ENCODE peak calls at places on chromosomes 1 and 21, in six cellular contexts. One of them, this sample, is unnamed.

GRCh38 chr1:157193702-157194391 is 55.7 kb upstream of the ETV3 start:
- DNase-seq in stimulated activated CD8-positive, alpha-beta memory T cell treated with anti-CD3 and anti-CD28 coated beads, Interleukin-7, amount 100 ng/mL, for 1 hour: no peak
- DNase-seq in NCI-H2081: peak
- DNase-seq in activated CD4-positive, alpha-beta T cell treated with anti-CD3 and anti-CD28 coated beads for 48 hours: peak
- DNase-seq in mesenchymal stem cell: peak
- DNase-seq in tibial nerve: peak
- DNase-seq in this sample: peak

GRCh38 chr1:42935313-42935624 is 23.4 kb downstream of the SLC2A1 start:
- DNase-seq in stimulated activated CD8-positive, alpha-beta memory T cell treated with anti-CD3 and anti-CD28 coated beads, Interleukin-7, amount 100 ng/mL, for 1 hour: no peak
- DNase-seq in NCI-H2081: no peak
- DNase-seq in activated CD4-positive, alpha-beta T cell treated with anti-CD3 and anti-CD28 coated beads for 48 hours: peak
- DNase-seq in mesenchymal stem cell: no peak
- DNase-seq in tibial nerve: no peak
- DNase-seq in this sample: no peak

GRCh38 chr1:56017336-56017735 is 562.0 kb downstream of the PLPP3 start:
- DNase-seq in stimulated activated CD8-positive, alpha-beta memory T cell treated with anti-CD3 and anti-CD28 coated beads, Interleukin-7, amount 100 ng/mL, for 1 hour: no peak
- DNase-seq in NCI-H2081: no peak
- DNase-seq in activated CD4-positive, alpha-beta T cell treated with anti-CD3 and anti-CD28 coated beads for 48 hours: no peak
- DNase-seq in mesenchymal stem cell: no peak
- DNase-seq in tibial nerve: no peak
- DNase-seq in this sample: no peak

GRCh38 chr1:83512371-83513004 is 486.4 kb downstream of the TTLL7 start:
- DNase-seq in stimulated activated CD8-positive, alpha-beta memory T cell treated with anti-CD3 and anti-CD28 coated beads, Interleukin-7, amount 100 ng/mL, for 1 hour: no peak
- DNase-seq in NCI-H2081: peak
- DNase-seq in activated CD4-positive, alpha-beta T cell treated with anti-CD3 and anti-CD28 coated beads for 48 hours: no peak
- DNase-seq in mesenchymal stem cell: peak
- DNase-seq in tibial nerve: no peak
- DNase-seq in this sample: no peak

GRCh38 chr1:76086597-76086996 is 12.1 kb downstream of the ST6GALNAC3 start:
- DNase-seq in stimulated activated CD8-positive, alpha-beta memory T cell treated with anti-CD3 and anti-CD28 coated beads, Interleukin-7, amount 100 ng/mL, for 1 hour: no peak
- DNase-seq in NCI-H2081: no peak
- DNase-seq in activated CD4-positive, alpha-beta T cell treated with anti-CD3 and anti-CD28 coated beads for 48 hours: no peak
- DNase-seq in mesenchymal stem cell: no peak
- DNase-seq in tibial nerve: no peak
- DNase-seq in this sample: no peak

GRCh38 chr1:170929412-170929834 is 5.9 kb upstream of the MROH9 start:
- DNase-seq in stimulated activated CD8-positive, alpha-beta memory T cell treated with anti-CD3 and anti-CD28 coated beads, Interleukin-7, amount 100 ng/mL, for 1 hour: no peak
- DNase-seq in NCI-H2081: no peak
- DNase-seq in activated CD4-positive, alpha-beta T cell treated with anti-CD3 and anti-CD28 coated beads for 48 hours: no peak
- DNase-seq in mesenchymal stem cell: no peak
- DNase-seq in tibial nerve: no peak
- DNase-seq in this sample: no peak

GRCh38 chr1:183368213-183369108 is 49.7 kb downstream of the NMNAT2 start:
- DNase-seq in stimulated activated CD8-positive, alpha-beta memory T cell treated with anti-CD3 and anti-CD28 coated beads, Interleukin-7, amount 100 ng/mL, for 1 hour: no peak
- DNase-seq in NCI-H2081: no peak
- DNase-seq in activated CD4-positive, alpha-beta T cell treated with anti-CD3 and anti-CD28 coated beads for 48 hours: no peak
- DNase-seq in mesenchymal stem cell: no peak
- DNase-seq in tibial nerve: no peak
- DNase-seq in this sample: no peak

GRCh38 chr1:64194168-64195088 is 9.0 kb upstream of the UBE2U start:
- DNase-seq in stimulated activated CD8-positive, alpha-beta memory T cell treated with anti-CD3 and anti-CD28 coated beads, Interleukin-7, amount 100 ng/mL, for 1 hour: no peak
- DNase-seq in NCI-H2081: no peak
- DNase-seq in activated CD4-positive, alpha-beta T cell treated with anti-CD3 and anti-CD28 coated beads for 48 hours: no peak
- DNase-seq in mesenchymal stem cell: no peak
- DNase-seq in tibial nerve: no peak
- DNase-seq in this sample: no peak

GRCh38 chr1:203057831-203058673 is 27.8 kb downstream of the MYOG start:
- DNase-seq in stimulated activated CD8-positive, alpha-beta memory T cell treated with anti-CD3 and anti-CD28 coated beads, Interleukin-7, amount 100 ng/mL, for 1 hour: no peak
- DNase-seq in NCI-H2081: no peak
- DNase-seq in activated CD4-positive, alpha-beta T cell treated with anti-CD3 and anti-CD28 coated beads for 48 hours: no peak
- DNase-seq in mesenchymal stem cell: no peak
- DNase-seq in tibial nerve: no peak
- DNase-seq in this sample: no peak

GRCh38 chr1:116226017-116226416 is 114.8 kb downstream of the MAB21L3 start:
- DNase-seq in stimulated activated CD8-positive, alpha-beta memory T cell treated with anti-CD3 and anti-CD28 coated beads, Interleukin-7, amount 100 ng/mL, for 1 hour: no peak
- DNase-seq in NCI-H2081: no peak
- DNase-seq in activated CD4-positive, alpha-beta T cell treated with anti-CD3 and anti-CD28 coated beads for 48 hours: no peak
- DNase-seq in mesenchymal stem cell: no peak
- DNase-seq in tibial nerve: no peak
- DNase-seq in this sample: no peak

GRCh38 chr1:234958702-234959649 is 169.7 kb downstream of the TOMM20 start:
- DNase-seq in stimulated activated CD8-positive, alpha-beta memory T cell treated with anti-CD3 and anti-CD28 coated beads, Interleukin-7, amount 100 ng/mL, for 1 hour: no peak
- DNase-seq in NCI-H2081: no peak
- DNase-seq in activated CD4-positive, alpha-beta T cell treated with anti-CD3 and anti-CD28 coated beads for 48 hours: no peak
- DNase-seq in mesenchymal stem cell: no peak
- DNase-seq in tibial nerve: no peak
- DNase-seq in this sample: no peak

GRCh38 chr1:171611306-171611705 is 10.7 kb upstream of the MYOCOS start:
- DNase-seq in stimulated activated CD8-positive, alpha-beta memory T cell treated with anti-CD3 and anti-CD28 coated beads, Interleukin-7, amount 100 ng/mL, for 1 hour: no peak
- DNase-seq in NCI-H2081: no peak
- DNase-seq in activated CD4-positive, alpha-beta T cell treated with anti-CD3 and anti-CD28 coated beads for 48 hours: no peak
- DNase-seq in mesenchymal stem cell: peak
- DNase-seq in tibial nerve: no peak
- DNase-seq in this sample: no peak

GRCh38 chr1:101239095-101240040 is 2.5 kb downstream of the S1PR1 start:
- DNase-seq in stimulated activated CD8-positive, alpha-beta memory T cell treated with anti-CD3 and anti-CD28 coated beads, Interleukin-7, amount 100 ng/mL, for 1 hour: no peak
- DNase-seq in NCI-H2081: no peak
- DNase-seq in activated CD4-positive, alpha-beta T cell treated with anti-CD3 and anti-CD28 coated beads for 48 hours: peak
- DNase-seq in mesenchymal stem cell: no peak
- DNase-seq in tibial nerve: no peak
- DNase-seq in this sample: peak

GRCh38 chr1:54982739-54983138 is 2.3 kb downstream of the TMEM61 start:
- DNase-seq in stimulated activated CD8-positive, alpha-beta memory T cell treated with anti-CD3 and anti-CD28 coated beads, Interleukin-7, amount 100 ng/mL, for 1 hour: no peak
- DNase-seq in NCI-H2081: peak
- DNase-seq in activated CD4-positive, alpha-beta T cell treated with anti-CD3 and anti-CD28 coated beads for 48 hours: no peak
- DNase-seq in mesenchymal stem cell: no peak
- DNase-seq in tibial nerve: no peak
- DNase-seq in this sample: no peak

GRCh38 chr1:14826172-14826636 is 227.7 kb downstream of the KAZN start:
- DNase-seq in stimulated activated CD8-positive, alpha-beta memory T cell treated with anti-CD3 and anti-CD28 coated beads, Interleukin-7, amount 100 ng/mL, for 1 hour: no peak
- DNase-seq in NCI-H2081: no peak
- DNase-seq in activated CD4-positive, alpha-beta T cell treated with anti-CD3 and anti-CD28 coated beads for 48 hours: no peak
- DNase-seq in mesenchymal stem cell: peak
- DNase-seq in tibial nerve: peak
- DNase-seq in this sample: no peak

GRCh38 chr1:2962541-2962940 is 58.7 kb upstream of the ACTRT2 start:
- DNase-seq in stimulated activated CD8-positive, alpha-beta memory T cell treated with anti-CD3 and anti-CD28 coated beads, Interleukin-7, amount 100 ng/mL, for 1 hour: no peak
- DNase-seq in NCI-H2081: no peak
- DNase-seq in activated CD4-positive, alpha-beta T cell treated with anti-CD3 and anti-CD28 coated beads for 48 hours: no peak
- DNase-seq in mesenchymal stem cell: no peak
- DNase-seq in tibial nerve: no peak
- DNase-seq in this sample: no peak

GRCh38 chr1:83632906-83633305 is 366.0 kb downstream of the TTLL7 start:
- DNase-seq in stimulated activated CD8-positive, alpha-beta memory T cell treated with anti-CD3 and anti-CD28 coated beads, Interleukin-7, amount 100 ng/mL, for 1 hour: no peak
- DNase-seq in NCI-H2081: no peak
- DNase-seq in activated CD4-positive, alpha-beta T cell treated with anti-CD3 and anti-CD28 coated beads for 48 hours: peak
- DNase-seq in mesenchymal stem cell: no peak
- DNase-seq in tibial nerve: no peak
- DNase-seq in this sample: no peak

GRCh38 chr1:40107290-40107959 is 10.4 kb upstream of the PPT1 start:
- DNase-seq in stimulated activated CD8-positive, alpha-beta memory T cell treated with anti-CD3 and anti-CD28 coated beads, Interleukin-7, amount 100 ng/mL, for 1 hour: no peak
- DNase-seq in NCI-H2081: no peak
- DNase-seq in activated CD4-positive, alpha-beta T cell treated with anti-CD3 and anti-CD28 coated beads for 48 hours: no peak
- DNase-seq in mesenchymal stem cell: no peak
- DNase-seq in tibial nerve: no peak
- DNase-seq in this sample: no peak

GRCh38 chr1:105442901-105443300 is 1613.6 kb upstream of the PRMT6 start:
- DNase-seq in stimulated activated CD8-positive, alpha-beta memory T cell treated with anti-CD3 and anti-CD28 coated beads, Interleukin-7, amount 100 ng/mL, for 1 hour: no peak
- DNase-seq in NCI-H2081: no peak
- DNase-seq in activated CD4-positive, alpha-beta T cell treated with anti-CD3 and anti-CD28 coated beads for 48 hours: no peak
- DNase-seq in mesenchymal stem cell: no peak
- DNase-seq in tibial nerve: no peak
- DNase-seq in this sample: no peak

GRCh38 chr21:38310619-38311018 is 53.8 kb downstream of the KCNJ15 start:
- DNase-seq in stimulated activated CD8-positive, alpha-beta memory T cell treated with anti-CD3 and anti-CD28 coated beads, Interleukin-7, amount 100 ng/mL, for 1 hour: no peak
- DNase-seq in NCI-H2081: peak
- DNase-seq in activated CD4-positive, alpha-beta T cell treated with anti-CD3 and anti-CD28 coated beads for 48 hours: no peak
- DNase-seq in mesenchymal stem cell: peak
- DNase-seq in tibial nerve: no peak
- DNase-seq in this sample: no peak

GRCh38 chr1:189619682-189620332 is 857.9 kb downstream of the BRINP3 start:
- DNase-seq in stimulated activated CD8-positive, alpha-beta memory T cell treated with anti-CD3 and anti-CD28 coated beads, Interleukin-7, amount 100 ng/mL, for 1 hour: no peak
- DNase-seq in NCI-H2081: peak
- DNase-seq in activated CD4-positive, alpha-beta T cell treated with anti-CD3 and anti-CD28 coated beads for 48 hours: no peak
- DNase-seq in mesenchymal stem cell: peak
- DNase-seq in tibial nerve: no peak
- DNase-seq in this sample: no peak

GRCh38 chr1:190858140-190858539 is 380.5 kb upstream of the BRINP3 start:
- DNase-seq in stimulated activated CD8-positive, alpha-beta memory T cell treated with anti-CD3 and anti-CD28 coated beads, Interleukin-7, amount 100 ng/mL, for 1 hour: no peak
- DNase-seq in NCI-H2081: no peak
- DNase-seq in activated CD4-positive, alpha-beta T cell treated with anti-CD3 and anti-CD28 coated beads for 48 hours: no peak
- DNase-seq in mesenchymal stem cell: no peak
- DNase-seq in tibial nerve: no peak
- DNase-seq in this sample: no peak

GRCh38 chr1:53592521-53592982 is 133.4 kb downstream of the DMRTB1 start:
- DNase-seq in stimulated activated CD8-positive, alpha-beta memory T cell treated with anti-CD3 and anti-CD28 coated beads, Interleukin-7, amount 100 ng/mL, for 1 hour: no peak
- DNase-seq in NCI-H2081: no peak
- DNase-seq in activated CD4-positive, alpha-beta T cell treated with anti-CD3 and anti-CD28 coated beads for 48 hours: no peak
- DNase-seq in mesenchymal stem cell: peak
- DNase-seq in tibial nerve: no peak
- DNase-seq in this sample: no peak

GRCh38 chr1:77238463-77238862 is 19.2 kb upstream of the PIGK start:
- DNase-seq in stimulated activated CD8-positive, alpha-beta memory T cell treated with anti-CD3 and anti-CD28 coated beads, Interleukin-7, amount 100 ng/mL, for 1 hour: no peak
- DNase-seq in NCI-H2081: no peak
- DNase-seq in activated CD4-positive, alpha-beta T cell treated with anti-CD3 and anti-CD28 coated beads for 48 hours: no peak
- DNase-seq in mesenchymal stem cell: no peak
- DNase-seq in tibial nerve: no peak
- DNase-seq in this sample: no peak

GRCh38 chr1:47981664-47982350 is 15.4 kb downstream of the TRABD2B start:
- DNase-seq in stimulated activated CD8-positive, alpha-beta memory T cell treated with anti-CD3 and anti-CD28 coated beads, Interleukin-7, amount 100 ng/mL, for 1 hour: no peak
- DNase-seq in NCI-H2081: no peak
- DNase-seq in activated CD4-positive, alpha-beta T cell treated with anti-CD3 and anti-CD28 coated beads for 48 hours: no peak
- DNase-seq in mesenchymal stem cell: no peak
- DNase-seq in tibial nerve: no peak
- DNase-seq in this sample: no peak

GRCh38 chr1:16248603-16249534 is 11.9 kb upstream of the CPLANE2 start:
- DNase-seq in stimulated activated CD8-positive, alpha-beta memory T cell treated with anti-CD3 and anti-CD28 coated beads, Interleukin-7, amount 100 ng/mL, for 1 hour: no peak
- DNase-seq in NCI-H2081: peak
- DNase-seq in activated CD4-positive, alpha-beta T cell treated with anti-CD3 and anti-CD28 coated beads for 48 hours: no peak
- DNase-seq in mesenchymal stem cell: peak
- DNase-seq in tibial nerve: peak
- DNase-seq in this sample: no peak

GRCh38 chr1:227886993-227887696 is 60.6 kb downstream of the WNT9A start:
- DNase-seq in stimulated activated CD8-positive, alpha-beta memory T cell treated with anti-CD3 and anti-CD28 coated beads, Interleukin-7, amount 100 ng/mL, for 1 hour: no peak
- DNase-seq in NCI-H2081: no peak
- DNase-seq in activated CD4-positive, alpha-beta T cell treated with anti-CD3 and anti-CD28 coated beads for 48 hours: peak
- DNase-seq in mesenchymal stem cell: peak
- DNase-seq in tibial nerve: peak
- DNase-seq in this sample: peak

GRCh38 chr1:10943991-10944730 is 68.3 kb upstream of the TARDBP start:
- DNase-seq in stimulated activated CD8-positive, alpha-beta memory T cell treated with anti-CD3 and anti-CD28 coated beads, Interleukin-7, amount 100 ng/mL, for 1 hour: no peak
- DNase-seq in NCI-H2081: peak
- DNase-seq in activated CD4-positive, alpha-beta T cell treated with anti-CD3 and anti-CD28 coated beads for 48 hours: no peak
- DNase-seq in mesenchymal stem cell: peak
- DNase-seq in tibial nerve: peak
- DNase-seq in this sample: no peak

GRCh38 chr1:116389013-116389412 is 16.0 kb downstream of the ATP1A1 start:
- DNase-seq in stimulated activated CD8-positive, alpha-beta memory T cell treated with anti-CD3 and anti-CD28 coated beads, Interleukin-7, amount 100 ng/mL, for 1 hour: no peak
- DNase-seq in NCI-H2081: no peak
- DNase-seq in activated CD4-positive, alpha-beta T cell treated with anti-CD3 and anti-CD28 coated beads for 48 hours: no peak
- DNase-seq in mesenchymal stem cell: no peak
- DNase-seq in tibial nerve: no peak
- DNase-seq in this sample: no peak

GRCh38 chr1:203153051-203153988 is 22.3 kb downstream of the MYBPH start:
- DNase-seq in stimulated activated CD8-positive, alpha-beta memory T cell treated with anti-CD3 and anti-CD28 coated beads, Interleukin-7, amount 100 ng/mL, for 1 hour: no peak
- DNase-seq in NCI-H2081: no peak
- DNase-seq in activated CD4-positive, alpha-beta T cell treated with anti-CD3 and anti-CD28 coated beads for 48 hours: no peak
- DNase-seq in mesenchymal stem cell: peak
- DNase-seq in tibial nerve: no peak
- DNase-seq in this sample: no peak

GRCh38 chr1:111364690-111365089 is 62.8 kb downstream of the OVGP1 start:
- DNase-seq in stimulated activated CD8-positive, alpha-beta memory T cell treated with anti-CD3 and anti-CD28 coated beads, Interleukin-7, amount 100 ng/mL, for 1 hour: no peak
- DNase-seq in NCI-H2081: no peak
- DNase-seq in activated CD4-positive, alpha-beta T cell treated with anti-CD3 and anti-CD28 coated beads for 48 hours: no peak
- DNase-seq in mesenchymal stem cell: no peak
- DNase-seq in tibial nerve: no peak
- DNase-seq in this sample: no peak

GRCh38 chr1:18447509-18448220 is 33.1 kb upstream of the KLHDC7A start:
- DNase-seq in stimulated activated CD8-positive, alpha-beta memory T cell treated with anti-CD3 and anti-CD28 coated beads, Interleukin-7, amount 100 ng/mL, for 1 hour: no peak
- DNase-seq in NCI-H2081: no peak
- DNase-seq in activated CD4-positive, alpha-beta T cell treated with anti-CD3 and anti-CD28 coated beads for 48 hours: no peak
- DNase-seq in mesenchymal stem cell: no peak
- DNase-seq in tibial nerve: no peak
- DNase-seq in this sample: no peak

GRCh38 chr1:223183268-223183862 is 40.3 kb upstream of the TLR5 start:
- DNase-seq in stimulated activated CD8-positive, alpha-beta memory T cell treated with anti-CD3 and anti-CD28 coated beads, Interleukin-7, amount 100 ng/mL, for 1 hour: no peak
- DNase-seq in NCI-H2081: no peak
- DNase-seq in activated CD4-positive, alpha-beta T cell treated with anti-CD3 and anti-CD28 coated beads for 48 hours: no peak
- DNase-seq in mesenchymal stem cell: no peak
- DNase-seq in tibial nerve: no peak
- DNase-seq in this sample: no peak

GRCh38 chr1:188089461-188089860 is 1260.7 kb downstream of the PLA2G4A start:
- DNase-seq in stimulated activated CD8-positive, alpha-beta memory T cell treated with anti-CD3 and anti-CD28 coated beads, Interleukin-7, amount 100 ng/mL, for 1 hour: no peak
- DNase-seq in NCI-H2081: no peak
- DNase-seq in activated CD4-positive, alpha-beta T cell treated with anti-CD3 and anti-CD28 coated beads for 48 hours: no peak
- DNase-seq in mesenchymal stem cell: peak
- DNase-seq in tibial nerve: no peak
- DNase-seq in this sample: no peak

GRCh38 chr1:234176000-234176399 is 197.3 kb upstream of the COA6 start:
- DNase-seq in stimulated activated CD8-positive, alpha-beta memory T cell treated with anti-CD3 and anti-CD28 coated beads, Interleukin-7, amount 100 ng/mL, for 1 hour: no peak
- DNase-seq in NCI-H2081: no peak
- DNase-seq in activated CD4-positive, alpha-beta T cell treated with anti-CD3 and anti-CD28 coated beads for 48 hours: no peak
- DNase-seq in mesenchymal stem cell: no peak
- DNase-seq in tibial nerve: no peak
- DNase-seq in this sample: no peak

This sample was measured in effector CD8-positive, alpha-beta T cell.